ENCODE peak calls at places on chromosomes 4 and X, in five cellular contexts. One of them, this sample, is unnamed.

GRCh38 chrX:69603566-69604194 is 12.2 kb upstream of the EDA start:
- DNase-seq in D341Med: no peak
- DNase-seq in ovary: no peak
- DNase-seq in activated gamma-delta T cell treated with anti-CD3 and anti-CD28 coated beads, Interleukin-2, amount 50 U/mL, for 16 hours: no peak
- DNase-seq in KG1: no peak
- DNase-seq in this sample: no peak

GRCh38 chrX:150127216-150127615 is 188.9 kb upstream of the EOLA2 start:
- DNase-seq in ovary: no peak
- DNase-seq in activated gamma-delta T cell treated with anti-CD3 and anti-CD28 coated beads, Interleukin-2, amount 50 U/mL, for 16 hours: no peak
- DNase-seq in KG1: no peak
- DNase-seq in D341Med: no peak
- DNase-seq in this sample: no peak

GRCh38 chr4:15776871-15777648 is 1.1 kb upstream of the CD38 start:
- DNase-seq in activated gamma-delta T cell treated with anti-CD3 and anti-CD28 coated beads, Interleukin-2, amount 50 U/mL, for 16 hours: no peak
- DNase-seq in D341Med: no peak
- DNase-seq in KG1: no peak
- DNase-seq in ovary: no peak
- DNase-seq in this sample: no peak

GRCh38 chr4:6200922-6201362 is 593 bp upstream of the JAKMIP1 start:
- DNase-seq in D341Med: no peak
- DNase-seq in ovary: no peak
- DNase-seq in KG1: no peak
- DNase-seq in activated gamma-delta T cell treated with anti-CD3 and anti-CD28 coated beads, Interleukin-2, amount 50 U/mL, for 16 hours: no peak
- DNase-seq in this sample: no peak

GRCh38 chr4:61079427-61079826 is 120.7 kb upstream of the ADGRL3 start:
- DNase-seq in D341Med: no peak
- DNase-seq in activated gamma-delta T cell treated with anti-CD3 and anti-CD28 coated beads, Interleukin-2, amount 50 U/mL, for 16 hours: no peak
- DNase-seq in KG1: no peak
- DNase-seq in ovary: no peak
- DNase-seq in this sample: no peak

GRCh38 chrX:135345328-135345645 is 36.0 kb downstream of the ETDC start:
- DNase-seq in ovary: peak
- DNase-seq in activated gamma-delta T cell treated with anti-CD3 and anti-CD28 coated beads, Interleukin-2, amount 50 U/mL, for 16 hours: no peak
- DNase-seq in KG1: no peak
- DNase-seq in D341Med: peak
- DNase-seq in this sample: no peak

GRCh38 chr4:14091966-14092365 is 464.4 kb upstream of the BOD1L1 start:
- DNase-seq in D341Med: no peak
- DNase-seq in KG1: no peak
- DNase-seq in ovary: no peak
- DNase-seq in activated gamma-delta T cell treated with anti-CD3 and anti-CD28 coated beads, Interleukin-2, amount 50 U/mL, for 16 hours: no peak
- DNase-seq in this sample: no peak

GRCh38 chr4:167956676-167957075 is 135.7 kb upstream of the ANXA10 start:
- DNase-seq in ovary: no peak
- DNase-seq in KG1: no peak
- DNase-seq in activated gamma-delta T cell treated with anti-CD3 and anti-CD28 coated beads, Interleukin-2, amount 50 U/mL, for 16 hours: no peak
- DNase-seq in D341Med: no peak
- DNase-seq in this sample: no peak

GRCh38 chr4:102684605-102685052 is 76.1 kb downstream of the MANBA start:
- DNase-seq in D341Med: no peak
- DNase-seq in activated gamma-delta T cell treated with anti-CD3 and anti-CD28 coated beads, Interleukin-2, amount 50 U/mL, for 16 hours: no peak
- DNase-seq in ovary: no peak
- DNase-seq in KG1: no peak
- DNase-seq in this sample: no peak

GRCh38 chrX:153380691-153381090 is 20.5 kb downstream of the PNMA6E start:
- DNase-seq in KG1: no peak
- DNase-seq in D341Med: no peak
- DNase-seq in activated gamma-delta T cell treated with anti-CD3 and anti-CD28 coated beads, Interleukin-2, amount 50 U/mL, for 16 hours: no peak
- DNase-seq in ovary: no peak
- DNase-seq in this sample: no peak

GRCh38 chrX:115030635-115031034 is 13.2 kb upstream of the IL13RA2 start:
- DNase-seq in D341Med: no peak
- DNase-seq in activated gamma-delta T cell treated with anti-CD3 and anti-CD28 coated beads, Interleukin-2, amount 50 U/mL, for 16 hours: no peak
- DNase-seq in ovary: no peak
- DNase-seq in KG1: no peak
- DNase-seq in this sample: no peak

GRCh38 chrX:69055193-69055592 is 110.1 kb downstream of the PJA1 start:
- DNase-seq in ovary: no peak
- DNase-seq in D341Med: no peak
- DNase-seq in KG1: no peak
- DNase-seq in activated gamma-delta T cell treated with anti-CD3 and anti-CD28 coated beads, Interleukin-2, amount 50 U/mL, for 16 hours: no peak
- DNase-seq in this sample: no peak

GRCh38 chrX:72297953-72298730 is 7.6 kb downstream of the CITED1 start:
- DNase-seq in ovary: no peak
- DNase-seq in D341Med: no peak
- DNase-seq in activated gamma-delta T cell treated with anti-CD3 and anti-CD28 coated beads, Interleukin-2, amount 50 U/mL, for 16 hours: no peak
- DNase-seq in KG1: no peak
- DNase-seq in this sample: no peak

GRCh38 chr4:174284181-174284886 is 623 bp downstream of the CEP44 start:
- DNase-seq in ovary: no peak
- DNase-seq in activated gamma-delta T cell treated with anti-CD3 and anti-CD28 coated beads, Interleukin-2, amount 50 U/mL, for 16 hours: no peak
- DNase-seq in D341Med: no peak
- DNase-seq in KG1: peak
- DNase-seq in this sample: no peak

GRCh38 chr4:124144302-124144701 is 568.2 kb downstream of the ANKRD50 start:
- DNase-seq in KG1: no peak
- DNase-seq in D341Med: peak
- DNase-seq in activated gamma-delta T cell treated with anti-CD3 and anti-CD28 coated beads, Interleukin-2, amount 50 U/mL, for 16 hours: no peak
- DNase-seq in ovary: no peak
- DNase-seq in this sample: no peak

GRCh38 chrX:113274345-113274744 is 433.7 kb upstream of the AMOT start:
- DNase-seq in activated gamma-delta T cell treated with anti-CD3 and anti-CD28 coated beads, Interleukin-2, amount 50 U/mL, for 16 hours: no peak
- DNase-seq in KG1: no peak
- DNase-seq in ovary: no peak
- DNase-seq in D341Med: no peak
- DNase-seq in this sample: no peak